ENCODE peak calls at places on chromosomes 5 and 9, in nine cellular contexts. O is Peyer's patch, K is A549, C is uterus, T is tibial nerve, B is body of pancreas, R is heart left ventricle, L is lower leg skin, W is spleen. X is an unnamed sample.

GRCh38 chr5:150139334-150139733 is 16.3 kb downstream of the PDGFRB start:
- DNase-seq in R (no peak), W (no peak), T (no peak), C (no peak), K (no peak), O (no peak), B (no peak), L (no peak), X (no peak)

GRCh38 chr5:128378196-128378595 is 159.8 kb downstream of the FBN2 start:
- DNase-seq in C (no peak), K (no peak), W (no peak), O (no peak), L (no peak), B (no peak), R (no peak), T (no peak), X (no peak)

GRCh38 chr5:151881626-151882225 is 42.9 kb downstream of the GLRA1 start:
- DNase-seq in W (no peak), R (no peak), O (no peak), K (no peak), C (no peak), B (no peak), T (no peak), L (no peak), X (no peak)

GRCh38 chr9:34185778-34186551 is 7.1 kb downstream of the UBAP1 start:
- DNase-seq in T (no peak), C (peak), B (peak), W (no peak), R (no peak), L (peak), O (peak), K (peak), X (peak)

GRCh38 chr5:170164087-170164486 is 58.4 kb downstream of the FOXI1 start:
- DNase-seq in B (no peak), T (no peak), C (no peak), O (no peak), K (no peak), R (no peak), L (no peak), W (no peak), X (no peak)

GRCh38 chr9:15231788-15232635 is 75.0 kb downstream of the TTC39B start:
- DNase-seq in T (no peak), K (peak), L (no peak), W (no peak), B (peak), R (no peak), C (no peak), O (peak), X (peak)

GRCh38 chr5:74550927-74551326 is 89.6 kb downstream of the ENC1 start:
- DNase-seq in T (no peak), K (no peak), B (no peak), O (no peak), C (no peak), R (no peak), W (no peak), L (no peak), X (no peak)

GRCh38 chr5:143652104-143652700 is 159.8 kb upstream of the HMHB1 start:
- DNase-seq in L (no peak), K (no peak), W (no peak), O (no peak), C (no peak), B (no peak), R (no peak), T (no peak), X (no peak)

GRCh38 chr9:126784401-126784800 is 20.4 kb upstream of the ZBTB43 start:
- DNase-seq in O (no peak), W (no peak), B (no peak), R (no peak), T (no peak), K (no peak), L (peak), C (no peak), X (no peak)

GRCh38 chr9:75333624-75334023 is 245.3 kb downstream of the OSTF1 start:
- DNase-seq in L (no peak), C (no peak), T (no peak), B (no peak), W (no peak), R (no peak), K (no peak), O (no peak), X (no peak)

GRCh38 chr9:131954299-131954698 is 125.4 kb downstream of the MED27 start:
- DNase-seq in W (no peak), B (no peak), C (no peak), R (no peak), O (no peak), L (no peak), T (no peak), K (peak), X (no peak)

GRCh38 chr5:128905225-128906110 is 59.8 kb upstream of the SLC27A6 start:
- DNase-seq in B (peak), O (peak), T (no peak), K (peak), L (no peak), C (peak), R (no peak), W (no peak), X (peak)

GRCh38 chr5:16776611-16777251 is 159.4 kb downstream of the MYO10 start:
- DNase-seq in T (no peak), K (peak), R (no peak), B (peak), L (no peak), O (no peak), W (no peak), C (no peak), X (no peak)

GRCh38 chr9:132014218-132014800 is 65.4 kb downstream of the MED27 start:
- DNase-seq in O (no peak), C (no peak), K (no peak), R (no peak), L (no peak), T (no peak), B (no peak), W (no peak), X (no peak)

GRCh38 chr5:145846087-145846486 is 10.9 kb upstream of the PRELID2 start:
- DNase-seq in R (no peak), C (no peak), T (no peak), O (no peak), K (no peak), W (no peak), L (no peak), B (no peak), X (no peak)

GRCh38 chr9:37547328-37547878 is 28.8 kb downstream of the FBXO10 start:
- DNase-seq in B (no peak), W (no peak), O (no peak), R (no peak), L (no peak), T (no peak), K (no peak), C (no peak), X (no peak)

DNA sequence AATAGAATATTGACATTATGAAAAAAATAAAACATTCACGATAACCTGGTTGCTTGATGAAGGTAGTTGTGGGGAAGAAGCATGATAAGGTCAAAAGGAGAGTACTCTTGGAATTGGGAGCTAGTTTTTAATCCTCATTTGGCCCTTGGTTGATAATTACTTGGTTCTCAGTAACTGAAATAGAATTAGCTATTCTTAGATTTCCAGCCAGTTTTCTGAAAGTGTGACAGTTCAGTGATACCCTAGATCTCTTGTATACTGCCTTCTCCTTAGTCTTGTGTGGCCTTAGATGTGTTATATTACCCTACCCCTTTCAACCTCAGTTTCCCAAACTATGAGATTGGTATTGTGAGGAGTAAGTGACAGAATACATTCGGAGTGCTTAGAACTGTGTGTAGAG is 17.4 kb downstream of the MARCHF6 start:
- DNase-seq in K (no peak), T (no peak), O (no peak), R (no peak), C (no peak), W (no peak), B (no peak), L (no peak), X (no peak)
- TF ChIP-seq POLR2A in K (no peak), T (no peak), O (no peak), R (no peak), C (no peak), W (no peak), B (no peak), L (no peak), X (no peak)

GRCh38 chr5:177516601-177517568 is at the start of gene DDX41:
- DNase-seq in C (peak), B (peak), K (peak), T (peak), W (peak), R (peak), L (peak), O (peak), X (peak)
- TF ChIP-seq POLR2A in C (peak), B (peak), K (peak), T (peak), W (no peak), R (peak), L (no peak), O (peak), X (peak)

GRCh38 chr9:135992486-135993408 is 31.6 kb upstream of the UBAC1 start:
- DNase-seq in T (peak), C (peak), R (peak), K (peak), L (peak), O (peak), W (peak), B (peak), X (peak)
- TF ChIP-seq POLR2A in T (no peak), C (peak), R (no peak), K (peak), L (no peak), O (no peak), W (no peak), B (no peak), X (peak)

GRCh38 chr5:173057062-173057924 is 1.1 kb downstream of the CREBRF start:
- DNase-seq in W (peak), T (peak), C (peak), L (peak), O (peak), B (peak), K (peak), R (peak), X (peak)

GRCh38 chr5:173055722-173055982 is 500 bp upstream of the CREBRF start:
- DNase-seq in C (no peak), W (no peak), T (no peak), R (no peak), K (no peak), O (no peak), B (no peak), L (peak), X (no peak)

GRCh38 chr5:173056783-173057061 is 570 bp downstream of the CREBRF start:
- DNase-seq in B (no peak), O (no peak), L (no peak), W (no peak), K (no peak), C (no peak), T (no peak), R (peak), X (peak)

GRCh38 chr5:173055042-173055721 is 970 bp upstream of the CREBRF start:
- DNase-seq in W (no peak), T (no peak), R (no peak), B (no peak), L (no peak), K (no peak), C (no peak), O (no peak), X (no peak)

GRCh38 chr5:173055983-173056782 is at the start of gene CREBRF:
- DNase-seq in W (peak), B (peak), R (peak), T (peak), O (peak), L (peak), C (peak), K (peak), X (peak)
- TF ChIP-seq POLR2A in W (peak), B (no peak), R (peak), T (peak), O (no peak), L (no peak), C (peak), K (peak), X (peak)